ENCODE peak calls at places on chromosomes 12 and 14, in five cellular contexts. F is SK-N-SH, Z is MM.1S, W is neural progenitor cell, T is PC-3. J is an unnamed sample. For H3F3A, the result is how much of the 10 kb centered on the place peaks cover.

GRCh38 chr14:36683083-36683724 is 21.5 kb downstream of the PAX9 start:
- DNase-seq in W (no peak), F (no peak), T (peak), Z (no peak), J (no peak)

GRCh38 chr12:118058881-118059644 is 1.9 kb downstream of the WSB2 start:
- DNase-seq in Z (no peak), F (no peak), T (peak), W (no peak), J (no peak)

GRCh38 chr12:51172515-51173431 is at the start of gene TFCP2:
- DNase-seq in W (peak), F (peak), Z (peak), T (peak), J (peak)

GRCh38 chr12:27123642-27124041 is 41.3 kb upstream of the C12orf71 start:
- DNase-seq in T (peak), F (peak), W (peak), Z (peak), J (no peak)

GRCh38 chr14:51209457-51209856 is 30.6 kb upstream of the TMX1 start:
- DNase-seq in W (no peak), F (peak), Z (no peak), T (no peak), J (no peak)

GRCh38 chr14:63045234-63045611 is at the start of gene KCNH5:
- DNase-seq in T (peak), W (peak), F (peak), Z (peak), J (no peak)

GRCh38 chr12:3178671-3179413 is 101.7 kb downstream of the TSPAN9 start:
- DNase-seq in F (no peak), W (no peak), T (no peak), Z (no peak), J (no peak)

GRCh38 chr14:103618999-103619398 is 10.0 kb upstream of the KLC1 start:
- DNase-seq in W (no peak), F (no peak), T (peak), Z (no peak), J (peak)

GRCh38 chr14:93962701-93963601 is 13.4 kb downstream of the ASB2 start:
- DNase-seq in W (no peak), F (no peak), T (no peak), Z (peak), J (peak)

GRCh38 chr12:96985515-96986362 is 78.7 kb downstream of the NEDD1 start:
- DNase-seq in T (peak), W (peak), Z (peak), F (no peak), J (no peak)

GRCh38 chr14:51789631-51790030 is 70.8 kb upstream of the GNG2 start:
- DNase-seq in F (no peak), T (no peak), Z (no peak), W (no peak), J (no peak)

GRCh38 chr12:69779928-69780327 is 41.3 kb downstream of the RAB3IP start:
- DNase-seq in T (peak), W (peak), Z (no peak), F (peak), J (no peak)

GRCh38 chr12:93946542-93947150 is 201.7 kb upstream of the PLXNC1 start:
- DNase-seq in F (no peak), Z (no peak), W (no peak), T (peak), J (no peak)

GRCh38 chr12:47776471-47777143 is 3.6 kb downstream of the SLC48A1 start:
- DNase-seq in F (no peak), T (no peak), Z (no peak), W (no peak), J (no peak)

GRCh38 chr12:6476496-6476895 is 6.0 kb upstream of the VAMP1 start:
- DNase-seq in W (no peak), T (no peak), Z (no peak), F (no peak), J (peak)

GRCh38 chr12:70652451-70652850 is 15.2 kb upstream of the PTPRB start:
- DNase-seq in T (no peak), W (no peak), Z (no peak), F (no peak), J (no peak)

GRCh38 chr12:78385541-78385940 is 479.0 kb upstream of the SYT1 start:
- DNase-seq in F (no peak), Z (no peak), W (no peak), T (peak), J (no peak)

GRCh38 chr12:49059385-49060232 is 985 bp downstream of the KMT2D start:
- DNase-seq in W (peak), T (peak), F (no peak), Z (peak), J (no peak)

GRCh38 chr12:111444314-111444705 is 38.6 kb downstream of the SH2B3 start:
- DNase-seq in T (no peak), W (no peak), F (no peak), Z (peak), J (no peak)

GRCh38 chr12:62749586-62749985 is 185.4 kb downstream of the PPM1H start:
- DNase-seq in F (no peak), W (no peak), T (no peak), Z (no peak), J (no peak)

GRCh38 chr14:104228716-104229620 is 90.6 kb downstream of the KIF26A start:
- DNase-seq in Z (no peak), W (no peak), F (no peak), T (no peak), J (no peak)

GRCh38 chr14:63867926-63868921 is 15.4 kb downstream of the SYNE2 start:
- DNase-seq in Z (no peak), F (no peak), T (peak), W (no peak), J (peak)

GRCh38 chr12:117926391-117926899 is 42.3 kb downstream of the KSR2 start:
- DNase-seq in T (no peak), F (no peak), Z (no peak), W (no peak), J (no peak)

GRCh38 chr14:100548295-100548655 is 38.9 kb downstream of the BEGAIN start:
- DNase-seq in T (no peak), W (no peak), Z (no peak), F (no peak), J (no peak)

GRCh38 chr12:113077859-113078256 is 21.3 kb downstream of the DTX1 start:
- DNase-seq in Z (no peak), W (peak), F (no peak), T (no peak), J (no peak)

GRCh38 chr14:73789996-73790581 is 61.5 kb upstream of the PTGR2 start:
- DNase-seq in T (peak), F (no peak), W (no peak), Z (no peak), J (no peak)

GRCh38 chr12:10189653-10190052 is 10.8 kb downstream of the TMEM52B start:
- DNase-seq in F (no peak), T (peak), Z (no peak), W (no peak), J (peak)

GRCh38 chr12:81329088-81329487 is 251.2 kb downstream of the ACSS3 start:
- DNase-seq in F (no peak), T (peak), W (peak), Z (peak), J (no peak)

GRCh38 chr12:115377781-115378180 is 693.8 kb upstream of the TBX3 start:
- DNase-seq in T (peak), W (no peak), Z (no peak), F (no peak), J (no peak)

GRCh38 chr14:22471545-22472121 is 117.4 kb downstream of the DAD1 start:
- DNase-seq in Z (no peak), T (peak), W (peak), F (peak), J (no peak)

GRCh38 chr14:105210266-105211025 is 29.3 kb upstream of the NUDT14 start:
- DNase-seq in W (no peak), T (no peak), F (no peak), Z (no peak), J (no peak)

GRCh38 chr14:54777395-54777794 is 125.2 kb downstream of the GCH1 start:
- DNase-seq in W (no peak), T (no peak), Z (no peak), F (no peak), J (no peak)

GRCh38 chr12:92158711-92159534 is 13.3 kb upstream of the BTG1 start:
- DNase-seq in T (no peak), F (no peak), Z (peak), W (no peak), J (no peak)

DNA sequence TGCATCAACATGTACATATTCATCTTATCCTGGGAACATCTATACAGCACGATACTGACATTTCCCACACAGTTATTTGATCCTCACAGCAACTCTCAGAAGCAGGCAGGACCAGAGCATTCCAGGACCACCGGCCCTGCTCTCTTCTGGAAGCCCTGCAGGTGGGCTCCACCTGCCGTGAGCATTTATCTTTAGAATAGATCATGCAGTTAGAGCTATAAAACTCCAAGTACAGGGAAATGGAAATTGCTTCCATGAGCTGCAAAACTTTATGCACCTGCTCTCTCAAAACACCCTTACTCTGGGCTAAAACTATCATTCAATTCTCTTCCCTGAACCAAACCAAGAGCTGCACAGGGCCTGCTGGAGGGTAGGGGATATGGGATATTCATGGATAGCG is 5.5 kb upstream of the BDKRB1 start:
- DNase-seq in Z (no peak), T (no peak), W (no peak), F (no peak), J (no peak)
- H3F3A ChIP-seq in Z (under half), T (under half), W (under half), F (under half), J (under half)

DNA sequence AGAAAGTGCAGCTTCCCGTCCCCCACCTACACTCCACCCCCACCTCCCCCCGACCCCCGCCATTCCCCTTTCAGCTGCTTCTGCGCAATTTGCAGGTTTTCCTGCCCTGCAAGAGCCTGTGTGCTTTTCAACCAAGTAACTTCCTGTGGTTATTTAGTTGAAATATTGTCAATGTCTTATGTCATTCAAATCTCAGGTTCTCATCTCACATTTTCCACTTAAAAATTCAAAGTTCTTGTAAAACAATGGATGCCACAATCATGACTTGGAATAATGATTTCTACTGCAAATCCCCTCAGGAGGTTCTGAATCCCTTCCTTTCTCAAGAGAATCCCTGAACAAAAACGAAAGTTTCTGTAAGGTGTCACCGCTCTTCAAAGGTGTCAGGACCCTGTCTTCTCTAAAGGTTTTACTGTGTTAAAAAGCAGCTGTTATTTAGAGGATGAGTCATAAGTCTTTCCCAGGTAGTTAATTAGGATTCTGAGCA is 31.6 kb downstream of the WBP11 start:
- DNase-seq in W (peak), Z (peak), F (peak), T (no peak), J (no peak)
- H3F3A ChIP-seq in W (half or more), Z (under half), F (under half), T (under half), J (under half)

DNA sequence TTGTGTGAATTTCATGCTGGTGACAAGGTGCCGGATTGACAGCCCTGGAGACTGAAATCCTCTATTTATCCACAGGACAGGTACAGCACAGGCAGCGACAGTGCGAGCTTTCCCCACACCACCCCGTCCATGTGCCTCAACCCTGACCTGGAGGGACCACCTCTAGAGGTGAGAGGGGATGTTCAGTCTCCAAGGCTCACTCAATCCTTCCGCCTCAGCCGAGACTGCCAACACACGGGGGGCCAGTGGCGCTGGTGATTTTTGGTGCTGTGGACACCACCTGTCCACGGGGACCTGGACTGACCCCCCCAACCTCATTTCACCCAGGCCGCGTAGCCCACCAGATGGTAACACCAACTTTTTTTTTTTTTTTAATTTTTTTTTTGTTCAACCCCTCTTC is 12.8 kb downstream of the PCBP2 start:
- DNase-seq in Z (no peak), T (no peak), F (no peak), W (no peak), J (no peak)
- H3F3A ChIP-seq in Z (half or more), T (under half), F (half or more), W (half or more), J (half or more)

GRCh38 chr12:65894127-65894526 is 69.8 kb downstream of the HMGA2 start:
- DNase-seq in Z (no peak), F (no peak), W (no peak), T (peak), J (no peak)
- H3F3A ChIP-seq in Z (under half), F (half or more), W (under half), T (under half), J (half or more)

GRCh38 chr12:46387697-46388096 is 15.1 kb upstream of the SLC38A2 start:
- DNase-seq in Z (peak), T (no peak), W (no peak), F (no peak), J (no peak)
- H3F3A ChIP-seq in Z (under half), T (under half), W (under half), F (half or more), J (under half)

GRCh38 chr12:40597133-40597532 is 95.1 kb upstream of the CNTN1 start:
- DNase-seq in F (no peak), W (no peak), T (no peak), Z (peak), J (no peak)

GRCh38 chr12:40602562-40602961 is 89.7 kb upstream of the CNTN1 start:
- DNase-seq in T (no peak), W (no peak), Z (no peak), F (no peak), J (no peak)

GRCh38 chr12:40598073-40598472 is 94.2 kb upstream of the CNTN1 start:
- DNase-seq in W (no peak), F (no peak), T (no peak), Z (no peak), J (no peak)
- H3F3A ChIP-seq in W (under half), F (under half), T (under half), Z (under half), J (under half)